ENCODE peak calls at places on chromosomes 11 and 22, in five cellular contexts. W, Z, J, D and M are unnamed samples.

GRCh38 chr11:65262381-65262680 is 569 bp downstream of the POLA2 start:
- DNase-seq in J (no peak), D (no peak), Z (no peak), W (no peak), M (no peak)

GRCh38 chr11:67381244-67381972 is 8.0 kb upstream of the CLCF1 start:
- DNase-seq in D (no peak), Z (no peak), W (no peak), J (no peak), M (no peak)

GRCh38 chr11:107706531-107706930 is 5.3 kb downstream of the SLN start:
- DNase-seq in J (no peak), Z (no peak), D (no peak), W (no peak), M (no peak)

GRCh38 chr22:19019029-19019678 is 83.1 kb upstream of the PRODH start:
- DNase-seq in Z (no peak), D (no peak), J (no peak), W (no peak), M (no peak)

GRCh38 chr11:3738723-3739122 is 58.6 kb downstream of the NUP98 start:
- DNase-seq in D (no peak), W (no peak), Z (no peak), J (no peak), M (no peak)

GRCh38 chr11:75566763-75567279 is 4.8 kb downstream of the SERPINH1 start:
- DNase-seq in Z (no peak), D (no peak), W (no peak), J (no peak), M (no peak)

GRCh38 chr11:71936825-71937224 is 8.0 kb downstream of the RNF121 start:
- DNase-seq in W (no peak), J (no peak), Z (peak; percentile 53), D (no peak), M (no peak)

GRCh38 chr22:50281957-50282356 is 11.8 kb upstream of the MAPK11 start:
- DNase-seq in Z (no peak), J (no peak), W (no peak), D (no peak), M (no peak)

GRCh38 chr11:35815556-35816315 is 128.1 kb upstream of the LDLRAD3 start:
- DNase-seq in Z (peak; percentile 24), D (no peak), W (no peak), J (no peak), M (no peak)

GRCh38 chr11:18392434-18393321 is 1.7 kb upstream of the LDHA start:
- DNase-seq in Z (no peak), W (no peak), D (no peak), J (no peak), M (no peak)

GRCh38 chr22:46267431-46268279 is at the start of gene TTC38:
- DNase-seq in D (peak; percentile 90), W (peak; percentile 93), Z (peak; percentile 60), J (peak; percentile 19), M (peak; percentile 77)

GRCh38 chr11:40134820-40135219 is 1324.6 kb downstream of the LRRC4C start:
- DNase-seq in J (no peak), D (no peak), W (no peak), Z (no peak), M (no peak)

GRCh38 chr11:89495951-89496350 is 4.8 kb upstream of the NOX4 start:
- DNase-seq in Z (peak; percentile 93), J (no peak), W (no peak), D (no peak), M (peak; percentile 37)

GRCh38 chr11:97414801-97415200 is 1025.0 kb downstream of the JRKL start:
- DNase-seq in J (no peak), Z (no peak), D (no peak), W (no peak), M (no peak)

GRCh38 chr11:95084509-95084908 is 5.1 kb upstream of the ENDOD1 start:
- DNase-seq in W (no peak), J (no peak), D (no peak), Z (peak; percentile 55), M (no peak)

GRCh38 chr11:129694966-129695365 is 120.7 kb upstream of the TMEM45B start:
- DNase-seq in D (no peak), W (no peak), J (no peak), Z (no peak), M (no peak)

GRCh38 chr11:118971646-118972045 is at the start of gene FOXR1:
- DNase-seq in D (no peak), Z (no peak), J (no peak), W (no peak), M (no peak)

GRCh38 chr11:6545917-6546605 is 49.0 kb downstream of the DNHD1 start:
- DNase-seq in J (no peak), D (no peak), Z (no peak), W (no peak), M (no peak)

GRCh38 chr22:42180349-42180842 is 49.8 kb upstream of the CYP2D6 start:
- DNase-seq in D (no peak), J (no peak), Z (peak; percentile 34), W (peak; percentile 70), M (no peak)

DNA sequence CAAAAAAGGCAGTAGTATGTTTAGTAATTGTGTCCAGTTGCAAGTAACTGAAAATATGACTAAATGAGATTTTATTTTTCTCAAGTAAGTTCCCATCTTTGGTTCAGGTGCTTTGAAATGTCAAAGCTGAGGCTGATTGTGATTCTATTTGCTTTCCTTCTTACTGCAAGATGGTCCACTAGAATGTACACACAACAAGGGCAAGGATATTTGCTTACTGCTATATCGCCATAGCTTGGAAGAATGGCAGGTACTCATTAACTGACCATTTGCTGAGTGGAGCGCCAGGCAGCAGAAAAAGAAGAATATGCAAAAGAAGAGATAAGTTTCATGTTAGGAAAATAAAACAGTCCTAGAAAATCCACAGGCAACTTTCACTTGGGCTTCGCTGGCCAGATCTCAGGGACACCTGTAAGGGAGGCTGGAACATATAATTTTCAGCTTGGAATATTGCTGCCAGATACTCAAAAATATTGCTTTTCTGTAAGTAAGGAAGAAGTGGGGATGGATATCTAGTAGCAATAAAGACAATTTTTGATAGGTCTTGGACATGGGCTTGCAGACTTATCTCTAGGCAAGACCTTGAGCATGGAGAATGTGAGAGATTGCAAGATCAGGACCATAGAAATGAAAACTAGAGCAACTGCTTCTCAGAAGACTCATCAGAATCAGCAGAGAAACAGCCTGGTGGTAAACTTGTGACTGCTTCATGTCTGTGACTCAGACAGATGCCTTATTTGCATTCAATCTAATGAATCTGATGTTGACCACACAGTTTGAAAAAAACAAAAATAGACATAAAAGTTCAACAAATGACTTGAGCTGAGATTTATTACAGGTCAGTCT is 44.8 kb upstream of the OR9Q1 start:
- DNase-seq in J (no peak), D (peak; percentile 77), Z (peak; percentile 6), W (no peak), M (no peak)
- TF ChIP-seq MAFK in J (no peak), D (no peak), Z (no peak), W (no peak), M (no peak)

DNA sequence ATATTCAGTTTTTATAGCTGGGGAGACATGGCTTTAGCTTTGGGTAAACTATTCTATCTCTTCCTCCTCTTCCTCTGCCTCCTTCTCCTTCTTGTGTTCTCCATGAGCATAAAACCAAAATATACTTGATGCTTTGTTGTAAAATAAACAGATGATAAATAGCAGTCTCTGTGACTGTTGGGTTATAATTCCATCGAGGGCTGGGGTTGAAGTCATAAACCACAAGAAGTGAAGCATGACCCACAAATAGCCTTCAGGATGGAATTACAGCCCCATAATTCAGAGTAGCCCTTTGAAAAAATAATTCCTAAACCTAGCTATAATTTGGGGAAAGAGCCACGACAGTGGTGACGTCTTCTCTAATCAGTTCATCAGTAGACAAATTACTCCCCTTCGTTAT is 177.7 kb downstream of the SNX19 start:
- DNase-seq in D (no peak), J (no peak), Z (peak; percentile 66), W (no peak), M (no peak)
- TF ChIP-seq MAFK in D (no peak), J (no peak), Z (no peak), W (no peak), M (no peak)

DNA sequence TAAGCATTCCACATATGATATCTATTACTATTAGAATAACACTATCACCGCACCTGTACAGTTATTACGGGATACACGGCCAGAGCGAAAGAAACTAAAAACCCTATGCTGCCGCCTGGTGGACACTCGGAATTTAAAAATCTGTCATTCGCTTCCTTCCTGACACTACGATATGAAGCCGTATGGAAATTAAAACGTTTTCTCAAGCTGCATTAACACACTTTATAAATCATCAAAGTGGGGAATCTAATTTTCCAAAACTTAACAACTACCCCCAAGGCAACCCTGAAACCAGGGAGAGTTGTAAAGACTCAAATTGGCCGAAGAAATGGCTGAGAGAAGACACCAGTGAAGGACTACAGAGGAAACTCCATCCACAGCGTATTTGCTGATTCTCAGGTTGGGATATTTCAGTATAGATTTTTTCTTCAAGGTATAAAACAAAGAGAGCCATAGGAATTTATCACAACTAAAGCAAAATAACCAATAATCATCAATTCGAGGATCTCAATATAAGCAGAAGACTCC is 1.4 kb downstream of the CCDC73 start:
- DNase-seq in D (peak; percentile 21), W (peak; percentile 43), Z (peak; percentile 27), J (peak; percentile 9), M (peak; percentile 31)
- TF ChIP-seq MAFK in D (no peak), W (no peak), Z (no peak), J (no peak), M (no peak)

GRCh38 chr11:126165366-126166156 is 45.9 kb downstream of the RPUSD4 start:
- DNase-seq in W (no peak), J (no peak), D (peak; percentile 43), Z (no peak), M (no peak)
- TF ChIP-seq MAFK in W (no peak), J (no peak), D (no peak), Z (no peak), M (no peak)